ENCODE peak calls at places on chromosomes 6 and 20, in six cellular contexts. C, M, L, J, G and F are unnamed samples.
A peak's percentile ranks its signal among the peaks of the same experiment; 100 is the strongest.

GRCh38 chr6:98532004-98532403 is 302.4 kb upstream of the POU3F2 start:
- DNase-seq in C (no peak), L (no peak), J (no peak), G (no peak), M (no peak), F (no peak)

GRCh38 chr6:141483561-141484061 is 649.1 kb upstream of the GJE1 start:
- DNase-seq in M (no peak), L (peak; percentile 95), J (no peak), C (no peak), G (peak; percentile 95), F (no peak)

GRCh38 chr20:37511605-37512275 is 9.3 kb upstream of the NNAT start:
- DNase-seq in J (peak; percentile 36), G (peak; percentile 49), L (peak; percentile 90), C (no peak), M (no peak), F (no peak)

GRCh38 chr6:118333772-118334171 is 214.3 kb upstream of the PLN start:
- DNase-seq in C (no peak), G (no peak), L (no peak), J (no peak), M (no peak), F (no peak)

GRCh38 chr6:291697-292505 is at the start of gene DUSP22:
- DNase-seq in J (peak; percentile 93), G (peak; percentile 83), C (peak; percentile 64), L (peak; percentile 84), M (no peak), F (peak; percentile 90)

GRCh38 chr20:31704225-31705119 is 18.2 kb downstream of the BCL2L1 start:
- DNase-seq in M (no peak), G (no peak), C (no peak), J (peak; percentile 57), L (peak; percentile 34), F (peak; percentile 34)

GRCh38 chr20:63017826-63018411 is 11.2 kb upstream of the BHLHE23 start:
- DNase-seq in G (no peak), L (no peak), J (no peak), C (no peak), M (no peak), F (peak; percentile 10)

GRCh38 chr6:119479860-119480655 is 130.5 kb upstream of the MAN1A1 start:
- DNase-seq in C (no peak), M (no peak), G (peak; percentile 85), L (peak; percentile 20), J (no peak), F (no peak)

GRCh38 chr20:62479218-62479617 is 3.4 kb upstream of the GATA5 start:
- DNase-seq in M (no peak), G (no peak), L (no peak), C (no peak), J (no peak), F (no peak)

GRCh38 chr20:38210741-38211140 is 45.7 kb upstream of the TGM2 start:
- DNase-seq in G (no peak), L (no peak), J (peak; percentile 48), C (no peak), M (no peak), F (no peak)

GRCh38 chr20:64079273-64080012 is at the start of gene RGS19:
- DNase-seq in C (peak; percentile 44), M (no peak), G (peak; percentile 44), J (peak; percentile 85), L (peak; percentile 62), F (peak; percentile 84)

GRCh38 chr6:106927531-106928398 is 46.8 kb downstream of the CD24 start:
- DNase-seq in L (peak; percentile 15), C (no peak), M (no peak), G (peak; percentile 22), J (no peak), F (peak; percentile 16)

GRCh38 chr6:42929928-42930360 is 664 bp downstream of the CNPY3 start:
- DNase-seq in L (peak; percentile 79), J (peak; percentile 68), G (peak; percentile 79), C (no peak), M (peak; percentile 23), F (no peak)

GRCh38 chr20:52012093-52012492 is 179.5 kb downstream of the ZFP64 start:
- DNase-seq in C (no peak), J (no peak), M (no peak), L (no peak), G (no peak), F (no peak)

GRCh38 chr6:166903500-166903899 is 52.9 kb downstream of the RNASET2 start:
- DNase-seq in G (no peak), C (no peak), J (no peak), M (no peak), L (no peak), F (no peak)

GRCh38 chr6:134363323-134364039 is 45.6 kb upstream of the SGK1 start:
- DNase-seq in G (peak; percentile 48), L (peak; percentile 86), C (no peak), J (no peak), M (no peak), F (no peak)

GRCh38 chr6:7137335-7138106 is 29.8 kb downstream of the RREB1 start:
- DNase-seq in J (peak; percentile 84), L (peak; percentile 64), G (peak; percentile 58), C (no peak), M (no peak), F (peak; percentile 59)

GRCh38 chr20:58111340-58112016 is 117.0 kb downstream of the ANKRD60 start:
- DNase-seq in G (no peak), C (no peak), J (no peak), M (no peak), L (no peak), F (no peak)

GRCh38 chr20:2692036-2692885 is at the start of gene EBF4:
- DNase-seq in J (peak; percentile 86), L (no peak), C (no peak), M (no peak), G (peak; percentile 21), F (peak; percentile 56)

GRCh38 chr6:44304282-44305199 is 8.6 kb downstream of the AARS2 start:
- DNase-seq in M (no peak), L (peak; percentile 12), G (peak; percentile 33), C (no peak), J (no peak), F (peak; percentile 24)

GRCh38 chr6:106692112-106692822 is 62.9 kb downstream of the QRSL1 start:
- DNase-seq in C (no peak), M (no peak), G (peak; percentile 34), J (no peak), L (peak; percentile 43), F (no peak)

GRCh38 chr6:65776332-65776731 is 69.3 kb upstream of the EYS start:
- DNase-seq in L (no peak), M (no peak), J (no peak), C (no peak), G (peak; percentile 5), F (no peak)

GRCh38 chr20:25223179-25223661 is 24.7 kb upstream of the PYGB start:
- DNase-seq in L (peak; percentile 95), J (no peak), C (no peak), M (no peak), G (peak; percentile 88), F (no peak)

GRCh38 chr6:41713650-41714291 is 21.6 kb downstream of the TFEB start:
- DNase-seq in M (no peak), G (no peak), J (no peak), C (no peak), L (no peak), F (no peak)

GRCh38 chr6:139262519-139263300 is 29.1 kb downstream of the TXLNB start:
- DNase-seq in C (no peak), M (no peak), L (no peak), J (no peak), G (no peak), F (no peak)

GRCh38 chr6:7821426-7821825 is 89.2 kb downstream of the TXNDC5 start:
- DNase-seq in G (peak; percentile 3), C (no peak), J (no peak), M (no peak), L (no peak), F (no peak)

GRCh38 chr6:151014404-151015150 is 149.1 kb downstream of the MTHFD1L start:
- DNase-seq in J (peak; percentile 89), M (no peak), L (peak; percentile 53), G (peak; percentile 80), C (peak; percentile 65), F (peak; percentile 62)

GRCh38 chr20:59832406-59833156 is 100.9 kb downstream of the SYCP2 start:
- DNase-seq in G (no peak), L (no peak), M (no peak), C (no peak), J (peak; percentile 44), F (peak; percentile 5)

GRCh38 chr20:45948742-45949541 is 14.5 kb downstream of the PCIF1 start:
- DNase-seq in C (no peak), M (no peak), J (no peak), L (no peak), G (no peak), F (no peak)

GRCh38 chr20:59484228-59484627 is 120.1 kb upstream of the PHACTR3 start:
- DNase-seq in M (no peak), L (no peak), J (no peak), G (no peak), C (no peak), F (no peak)

DNA sequence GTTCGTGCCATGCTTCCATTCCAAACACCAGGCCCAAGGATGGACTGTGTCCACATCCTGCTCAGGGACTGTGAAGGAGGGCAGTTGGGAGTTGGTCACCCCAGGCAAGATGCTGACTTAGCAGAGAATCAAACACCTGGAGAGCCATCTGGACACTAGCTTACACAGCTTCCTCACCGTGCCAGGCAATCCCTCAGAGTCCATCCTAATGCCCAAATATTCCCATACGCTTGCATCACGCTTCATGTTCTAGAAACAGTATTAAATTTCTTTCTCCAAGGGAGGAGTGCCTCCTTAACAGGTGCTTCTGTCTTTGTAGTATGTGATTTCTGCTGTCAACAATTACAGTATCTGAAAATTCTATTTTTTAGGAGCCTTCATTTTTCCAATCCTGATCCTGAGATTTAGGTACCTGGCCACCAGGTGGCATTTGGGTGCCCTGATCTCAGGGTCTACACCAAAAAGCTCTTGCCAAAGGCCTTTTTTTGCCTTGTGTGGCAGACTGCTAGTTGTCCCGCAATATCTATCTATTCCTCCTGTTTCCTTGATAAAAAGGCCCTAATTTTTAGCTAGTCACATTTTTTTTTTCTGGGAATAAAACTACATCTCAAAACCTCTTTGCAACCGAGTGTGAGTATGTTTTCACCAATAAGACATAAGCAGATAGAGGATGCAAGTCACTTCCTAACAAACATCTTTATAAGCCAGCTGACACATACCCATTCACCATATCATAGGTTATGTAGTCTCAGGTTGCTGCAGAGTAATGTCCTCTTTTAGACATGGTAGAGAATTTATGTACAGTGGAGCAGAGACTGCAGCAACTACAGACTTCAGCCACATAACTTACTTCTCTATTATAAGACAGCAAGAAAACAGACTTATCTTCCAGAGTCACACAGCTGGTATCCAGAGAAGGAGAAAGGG is 85.0 kb downstream of the PREP start:
- DNase-seq in G (no peak), M (no peak), L (no peak), C (no peak), J (no peak), F (no peak)
- TF ChIP-seq CTCF in G (no peak), M (peak; percentile 31), L (peak; percentile 19), C (no peak), J (no peak), F (peak; percentile 43)

GRCh38 chr6:159169193-159169555 is at the start of gene FNDC1:
- DNase-seq in L (no peak), C (peak; percentile 34), G (no peak), M (no peak), J (no peak), F (peak; percentile 38)
- TF ChIP-seq CTCF in L (no peak), C (no peak), G (no peak), M (no peak), J (no peak), F (no peak)

GRCh38 chr6:2744206-2744771 is 6.4 kb downstream of the MYLK4 start:
- DNase-seq in M (no peak), G (peak; percentile 25), L (no peak), C (no peak), J (no peak), F (peak; percentile 75)
- TF ChIP-seq CTCF in M (no peak), G (no peak), L (peak; percentile 21), C (no peak), J (no peak), F (no peak)

GRCh38 chr6:69867075-69867911 is 937 bp downstream of the COL19A1 start:
- DNase-seq in J (peak; percentile 64), M (no peak), L (peak; percentile 12), G (peak; percentile 29), C (peak; percentile 25), F (peak; percentile 61)
- TF ChIP-seq CTCF in J (no peak), M (no peak), L (no peak), G (peak; percentile 9), C (no peak), F (peak; percentile 54)